ENCODE peak calls at places on chromosomes 12 and 14, in eight cellular contexts. One of them, this sample, is unnamed.
A peak's percentile ranks its signal among the peaks of the same experiment; 100 is the strongest.

GRCh38 chr12:45217846-45218245 is 2.0 kb downstream of the ANO6 start:
- DNase-seq in upper lobe of right lung: no peak
- DNase-seq in tibial artery: no peak
- DNase-seq in ascending aorta: no peak
- DNase-seq in GM23338: no peak
- DNase-seq in pancreas: no peak
- DNase-seq in stomach: no peak
- DNase-seq in ovary: no peak
- DNase-seq in this sample: no peak

GRCh38 chr14:83816755-83817154 is 1713.2 kb upstream of the FLRT2 start:
- DNase-seq in upper lobe of right lung: no peak
- DNase-seq in tibial artery: no peak
- DNase-seq in ascending aorta: no peak
- DNase-seq in GM23338: no peak
- DNase-seq in pancreas: no peak
- DNase-seq in stomach: no peak
- DNase-seq in ovary: no peak
- DNase-seq in this sample: no peak

GRCh38 chr14:62592877-62593276 is 452.4 kb downstream of the KCNH5 start:
- DNase-seq in upper lobe of right lung: no peak
- DNase-seq in tibial artery: no peak
- DNase-seq in ascending aorta: no peak
- DNase-seq in GM23338: no peak
- DNase-seq in pancreas: no peak
- DNase-seq in stomach: no peak
- DNase-seq in ovary: no peak
- DNase-seq in this sample: no peak

GRCh38 chr12:10667581-10667980 is 6.3 kb downstream of the STYK1 start:
- DNase-seq in upper lobe of right lung: no peak
- DNase-seq in tibial artery: no peak
- DNase-seq in ascending aorta: no peak
- DNase-seq in GM23338: no peak
- DNase-seq in pancreas: no peak
- DNase-seq in stomach: no peak
- DNase-seq in ovary: no peak
- DNase-seq in this sample: no peak

GRCh38 chr12:42686514-42687172 is 97.1 kb upstream of the PRICKLE1 start:
- DNase-seq in upper lobe of right lung: no peak
- DNase-seq in tibial artery: no peak
- DNase-seq in ascending aorta: no peak
- DNase-seq in GM23338: no peak
- DNase-seq in pancreas: no peak
- DNase-seq in stomach: no peak
- DNase-seq in ovary: no peak
- DNase-seq in this sample: no peak

GRCh38 chr12:132161046-132161781 is 17.0 kb downstream of the NOC4L start:
- DNase-seq in upper lobe of right lung: peak; percentile 36
- DNase-seq in tibial artery: no peak
- DNase-seq in ascending aorta: no peak
- DNase-seq in GM23338: no peak
- DNase-seq in pancreas: no peak
- DNase-seq in stomach: no peak
- DNase-seq in ovary: no peak
- DNase-seq in this sample: no peak

GRCh38 chr14:72178517-72178916 is 246.3 kb downstream of the RGS6 start:
- DNase-seq in upper lobe of right lung: no peak
- DNase-seq in tibial artery: no peak
- DNase-seq in ascending aorta: no peak
- DNase-seq in GM23338: peak; percentile 44
- DNase-seq in pancreas: no peak
- DNase-seq in stomach: no peak
- DNase-seq in ovary: no peak
- DNase-seq in this sample: no peak

GRCh38 chr14:90644882-90645281 is 171.3 kb downstream of the TTC7B start:
- DNase-seq in upper lobe of right lung: no peak
- DNase-seq in tibial artery: no peak
- DNase-seq in ascending aorta: no peak
- DNase-seq in GM23338: no peak
- DNase-seq in pancreas: no peak
- DNase-seq in stomach: no peak
- DNase-seq in ovary: no peak
- DNase-seq in this sample: no peak

GRCh38 chr12:6527711-6528110 is 6.6 kb upstream of the GAPDH start:
- DNase-seq in upper lobe of right lung: no peak
- DNase-seq in tibial artery: no peak
- DNase-seq in ascending aorta: no peak
- DNase-seq in GM23338: no peak
- DNase-seq in pancreas: no peak
- DNase-seq in stomach: no peak
- DNase-seq in ovary: no peak
- DNase-seq in this sample: no peak

GRCh38 chr12:52044284-52044983 is 6.8 kb upstream of the NR4A1 start:
- DNase-seq in upper lobe of right lung: peak; percentile 84
- DNase-seq in tibial artery: peak; percentile 98
- DNase-seq in ascending aorta: peak; percentile 60
- DNase-seq in GM23338: no peak
- DNase-seq in pancreas: peak; percentile 93
- DNase-seq in stomach: peak; percentile 91
- DNase-seq in ovary: peak; percentile 96
- DNase-seq in this sample: no peak

GRCh38 chr12:41619705-41620104 is 431.6 kb downstream of the PDZRN4 start:
- DNase-seq in upper lobe of right lung: no peak
- DNase-seq in tibial artery: no peak
- DNase-seq in ascending aorta: no peak
- DNase-seq in GM23338: peak; percentile 17
- DNase-seq in pancreas: no peak
- DNase-seq in stomach: no peak
- DNase-seq in ovary: no peak
- DNase-seq in this sample: no peak

GRCh38 chr12:47068539-47068938 is 10.9 kb upstream of the PCED1B start:
- DNase-seq in upper lobe of right lung: no peak
- DNase-seq in tibial artery: no peak
- DNase-seq in ascending aorta: no peak
- DNase-seq in GM23338: peak; percentile 23
- DNase-seq in pancreas: no peak
- DNase-seq in stomach: no peak
- DNase-seq in ovary: no peak
- DNase-seq in this sample: no peak

GRCh38 chr14:29078810-29079522 is 312.4 kb downstream of the FOXG1 start:
- DNase-seq in upper lobe of right lung: no peak
- DNase-seq in tibial artery: no peak
- DNase-seq in ascending aorta: no peak
- DNase-seq in GM23338: no peak
- DNase-seq in pancreas: no peak
- DNase-seq in stomach: no peak
- DNase-seq in ovary: no peak
- DNase-seq in this sample: no peak

GRCh38 chr12:42809226-42809625 is 219.7 kb upstream of the PRICKLE1 start:
- DNase-seq in upper lobe of right lung: no peak
- DNase-seq in tibial artery: no peak
- DNase-seq in ascending aorta: no peak
- DNase-seq in GM23338: no peak
- DNase-seq in pancreas: no peak
- DNase-seq in stomach: no peak
- DNase-seq in ovary: no peak
- DNase-seq in this sample: no peak

GRCh38 chr12:62191747-62192485 is 68.3 kb upstream of the USP15 start:
- DNase-seq in upper lobe of right lung: peak; percentile 63
- DNase-seq in tibial artery: no peak
- DNase-seq in ascending aorta: no peak
- DNase-seq in GM23338: peak; percentile 49
- DNase-seq in pancreas: peak; percentile 75
- DNase-seq in stomach: no peak
- DNase-seq in ovary: peak; percentile 45
- DNase-seq in this sample: no peak

GRCh38 chr14:94470311-94470710 is 5.7 kb downstream of the SERPINA9 start:
- DNase-seq in upper lobe of right lung: no peak
- DNase-seq in tibial artery: no peak
- DNase-seq in ascending aorta: no peak
- DNase-seq in GM23338: no peak
- DNase-seq in pancreas: no peak
- DNase-seq in stomach: no peak
- DNase-seq in ovary: no peak
- DNase-seq in this sample: no peak

GRCh38 chr12:62731378-62731710 is 203.6 kb downstream of the PPM1H start:
- DNase-seq in upper lobe of right lung: no peak
- DNase-seq in tibial artery: no peak
- DNase-seq in ascending aorta: no peak
- DNase-seq in GM23338: no peak
- DNase-seq in pancreas: no peak
- DNase-seq in stomach: no peak
- DNase-seq in ovary: no peak
- DNase-seq in this sample: no peak

GRCh38 chr12:20585055-20585625 is 110.0 kb upstream of the SLCO1C1 start:
- DNase-seq in upper lobe of right lung: no peak
- DNase-seq in tibial artery: no peak
- DNase-seq in ascending aorta: no peak
- DNase-seq in GM23338: no peak
- DNase-seq in pancreas: no peak
- DNase-seq in stomach: no peak
- DNase-seq in ovary: no peak
- DNase-seq in this sample: no peak

GRCh38 chr12:29561736-29562135 is 64.2 kb upstream of the OVCH1 start:
- DNase-seq in upper lobe of right lung: no peak
- DNase-seq in tibial artery: no peak
- DNase-seq in ascending aorta: no peak
- DNase-seq in GM23338: no peak
- DNase-seq in pancreas: no peak
- DNase-seq in stomach: no peak
- DNase-seq in ovary: no peak
- DNase-seq in this sample: no peak

GRCh38 chr12:2999265-2999841 is 40.2 kb downstream of the TEAD4 start:
- DNase-seq in upper lobe of right lung: no peak
- DNase-seq in tibial artery: no peak
- DNase-seq in ascending aorta: no peak
- DNase-seq in GM23338: peak; percentile 61
- DNase-seq in pancreas: peak; percentile 95
- DNase-seq in stomach: no peak
- DNase-seq in ovary: no peak
- DNase-seq in this sample: no peak
- H3K36me3 ChIP-seq in upper lobe of right lung: no peaks in the 10 kb centered on the region
- H3K36me3 ChIP-seq in tibial artery: peaks cover 23% of the 10 kb centered on the region
- H3K36me3 ChIP-seq in ascending aorta: peaks cover 4% of the 10 kb centered on the region
- H3K36me3 ChIP-seq in GM23338: peaks cover 17% of the 10 kb centered on the region
- H3K36me3 ChIP-seq in pancreas: no peaks in the 10 kb centered on the region
- H3K36me3 ChIP-seq in stomach: no peaks in the 10 kb centered on the region
- H3K36me3 ChIP-seq in ovary: no peaks in the 10 kb centered on the region
- H3K36me3 ChIP-seq in this sample: no peaks in the 10 kb centered on the region

DNA sequence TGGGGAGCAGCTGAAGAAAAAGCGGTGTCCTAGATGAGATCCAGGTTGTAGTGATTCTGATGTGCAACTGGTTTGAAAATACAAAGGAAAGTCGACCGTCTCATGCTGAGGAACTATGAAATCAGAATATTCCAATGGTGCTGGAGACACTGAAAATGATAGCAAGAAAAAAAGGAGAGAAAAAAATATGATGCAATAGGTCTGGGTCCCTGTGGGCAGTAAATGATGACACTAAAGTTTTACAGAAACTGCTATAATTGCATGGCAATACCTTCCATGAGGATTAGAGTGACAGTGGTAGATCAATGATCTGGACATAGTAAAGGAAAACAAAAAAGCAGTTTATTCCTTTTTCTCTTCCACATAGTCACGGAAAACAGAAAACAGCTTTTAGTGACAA is 2.3 kb downstream of the PYM1 start:
- DNase-seq in upper lobe of right lung: no peak
- DNase-seq in tibial artery: no peak
- DNase-seq in ascending aorta: no peak
- DNase-seq in GM23338: no peak
- DNase-seq in pancreas: no peak
- DNase-seq in stomach: no peak
- DNase-seq in ovary: no peak
- DNase-seq in this sample: no peak
- H3K4me3 ChIP-seq in upper lobe of right lung: no peak overlapping the region
- H3K4me3 ChIP-seq in tibial artery: no peak overlapping the region
- H3K4me3 ChIP-seq in ascending aorta: no peak overlapping the region
- H3K4me3 ChIP-seq in GM23338: peak overlapping the region; percentile 99
- H3K4me3 ChIP-seq in pancreas: no peak overlapping the region
- H3K4me3 ChIP-seq in stomach: no peak overlapping the region
- H3K4me3 ChIP-seq in ovary: no peak overlapping the region
- H3K4me3 ChIP-seq in this sample: no peak overlapping the region

GRCh38 chr12:121252712-121253345 is 42.9 kb downstream of the P2RX4 start:
- DNase-seq in upper lobe of right lung: no peak
- DNase-seq in tibial artery: no peak
- DNase-seq in ascending aorta: no peak
- DNase-seq in GM23338: no peak
- DNase-seq in pancreas: no peak
- DNase-seq in stomach: no peak
- DNase-seq in ovary: no peak
- DNase-seq in this sample: no peak

GRCh38 chr12:121253638-121254335 is 42.7 kb downstream of the CAMKK2 start:
- DNase-seq in upper lobe of right lung: no peak
- DNase-seq in tibial artery: no peak
- DNase-seq in ascending aorta: no peak
- DNase-seq in GM23338: no peak
- DNase-seq in pancreas: no peak
- DNase-seq in stomach: no peak
- DNase-seq in ovary: no peak
- DNase-seq in this sample: no peak

GRCh38 chr12:121250359-121250758 is 40.4 kb downstream of the P2RX4 start:
- DNase-seq in upper lobe of right lung: no peak
- DNase-seq in tibial artery: no peak
- DNase-seq in ascending aorta: no peak
- DNase-seq in GM23338: no peak
- DNase-seq in pancreas: no peak
- DNase-seq in stomach: no peak
- DNase-seq in ovary: no peak
- DNase-seq in this sample: no peak

GRCh38 chr12:121248611-121249010 is 38.7 kb downstream of the P2RX4 start:
- DNase-seq in upper lobe of right lung: no peak
- DNase-seq in tibial artery: no peak
- DNase-seq in ascending aorta: no peak
- DNase-seq in GM23338: no peak
- DNase-seq in pancreas: peak; percentile 48
- DNase-seq in stomach: peak; percentile 29
- DNase-seq in ovary: no peak
- DNase-seq in this sample: no peak

DNA sequence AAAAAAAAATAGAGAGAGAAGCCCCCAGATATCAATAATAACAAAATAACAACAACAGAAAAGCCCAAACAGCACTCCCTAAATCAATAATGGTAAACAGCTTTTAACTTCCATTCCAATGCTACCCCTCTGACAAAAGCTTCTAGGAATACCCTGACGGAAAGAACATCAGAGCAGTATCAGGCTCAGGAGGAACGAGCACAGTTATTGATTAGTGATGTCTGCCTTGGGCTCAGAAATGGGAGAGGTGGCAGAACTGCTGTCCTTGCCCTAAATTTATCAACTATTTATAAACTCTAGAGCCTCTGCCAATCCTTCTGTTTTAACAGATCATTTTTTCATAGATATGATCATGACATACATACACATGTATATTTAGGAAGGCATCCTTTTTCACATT is 41.9 kb downstream of the P2RX4 start:
- DNase-seq in upper lobe of right lung: no peak
- DNase-seq in tibial artery: no peak
- DNase-seq in ascending aorta: no peak
- DNase-seq in GM23338: no peak
- DNase-seq in pancreas: no peak
- DNase-seq in stomach: no peak
- DNase-seq in ovary: no peak
- DNase-seq in this sample: no peak
- H3K36me3 ChIP-seq in upper lobe of right lung: peaks cover 86% of the 10 kb centered on the region
- H3K36me3 ChIP-seq in tibial artery: peaks cover 94% of the 10 kb centered on the region
- H3K36me3 ChIP-seq in ascending aorta: peaks cover 84% of the 10 kb centered on the region
- H3K36me3 ChIP-seq in GM23338: no peaks in the 10 kb centered on the region
- H3K36me3 ChIP-seq in pancreas: peaks cover 12% of the 10 kb centered on the region
- H3K36me3 ChIP-seq in stomach: peaks cover 56% of the 10 kb centered on the region
- H3K36me3 ChIP-seq in ovary: no peaks in the 10 kb centered on the region
- H3K36me3 ChIP-seq in this sample: peaks cover 33% of the 10 kb centered on the region

GRCh38 chr12:57852195-57852594 is 5.7 kb upstream of the CTDSP2 start:
- DNase-seq in upper lobe of right lung: no peak
- DNase-seq in tibial artery: peak; percentile 93
- DNase-seq in ascending aorta: no peak
- DNase-seq in GM23338: no peak
- DNase-seq in pancreas: no peak
- DNase-seq in stomach: no peak
- DNase-seq in ovary: no peak
- DNase-seq in this sample: no peak
- H3K4me3 ChIP-seq in upper lobe of right lung: peak overlapping the region; percentile 55
- H3K4me3 ChIP-seq in tibial artery: peak overlapping the region; percentile 65
- H3K4me3 ChIP-seq in ascending aorta: peak overlapping the region; percentile 54
- H3K4me3 ChIP-seq in GM23338: peak overlapping the region; percentile 68
- H3K4me3 ChIP-seq in pancreas: peak overlapping the region; percentile 2
- H3K4me3 ChIP-seq in stomach: peak overlapping the region; percentile 47
- H3K4me3 ChIP-seq in ovary: peak overlapping the region; percentile 36
- H3K4me3 ChIP-seq in this sample: peak overlapping the region; percentile 73